ENCODE peak calls at places on chromosomes 12 and 14, in five cellular contexts. I is MM.1S, Z is GM12878, A is GM23248, C is IMR-90. J is an unnamed sample.
A peak's percentile ranks its signal among the peaks of the same experiment; 100 is the strongest.

GRCh38 chr12:47098099-47098498 is 18.3 kb upstream of the AMIGO2 start:
- DNase-seq in I (no peak), Z (no peak), A (no peak), C (no peak), J (no peak)

GRCh38 chr12:4701383-4701782 is 18.8 kb upstream of the GALNT8 start:
- DNase-seq in I (no peak), Z (no peak), A (no peak), C (peak; percentile 4), J (no peak)

GRCh38 chr14:33646692-33647260 is 304.1 kb downstream of the EGLN3 start:
- DNase-seq in I (no peak), Z (no peak), A (peak; percentile 72), C (peak; percentile 49), J (no peak)

GRCh38 chr12:50579757-50580267 is 75.0 kb downstream of the DIP2B start:
- DNase-seq in I (no peak), Z (peak; percentile 40), A (peak; percentile 84), C (peak; percentile 60), J (no peak)

GRCh38 chr14:72714094-72714493 is 179.8 kb downstream of the DPF3 start:
- DNase-seq in I (no peak), Z (peak; percentile 31), A (no peak), C (no peak), J (peak; percentile 42)

GRCh38 chr14:29755311-29756052 is 172.2 kb downstream of the PRKD1 start:
- DNase-seq in I (no peak), Z (no peak), A (no peak), C (no peak), J (no peak)

GRCh38 chr12:52798003-52798670 is 2.2 kb upstream of the KRT3 start:
- DNase-seq in I (no peak), Z (no peak), A (peak; percentile 89), C (peak; percentile 40), J (no peak)

GRCh38 chr14:32258574-32258973 is 55.5 kb upstream of the RNU6-8 start:
- DNase-seq in I (no peak), Z (no peak), A (peak; percentile 29), C (no peak), J (no peak)

GRCh38 chr12:122517877-122518276 is 8.9 kb downstream of the RSRC2 start:
- DNase-seq in I (no peak), Z (no peak), A (peak; percentile 94), C (peak; percentile 98), J (no peak)

GRCh38 chr14:51398898-51399297 is 158.9 kb downstream of the TMX1 start:
- DNase-seq in I (no peak), Z (no peak), A (peak; percentile 96), C (peak; percentile 97), J (no peak)
- H3K9ac ChIP-seq in I (no peak overlapping the region), Z (no peak overlapping the region), A (peak overlapping the region; percentile 69), C (peak overlapping the region; percentile 11), J (no peak overlapping the region)

GRCh38 chr12:32265920-32266319 is 133.4 kb upstream of the FGD4 start:
- DNase-seq in I (no peak), Z (no peak), A (peak; percentile 35), C (no peak), J (no peak)
- H3K9ac ChIP-seq in I (no peak overlapping the region), Z (no peak overlapping the region), A (no peak overlapping the region), C (no peak overlapping the region), J (no peak overlapping the region)

DNA sequence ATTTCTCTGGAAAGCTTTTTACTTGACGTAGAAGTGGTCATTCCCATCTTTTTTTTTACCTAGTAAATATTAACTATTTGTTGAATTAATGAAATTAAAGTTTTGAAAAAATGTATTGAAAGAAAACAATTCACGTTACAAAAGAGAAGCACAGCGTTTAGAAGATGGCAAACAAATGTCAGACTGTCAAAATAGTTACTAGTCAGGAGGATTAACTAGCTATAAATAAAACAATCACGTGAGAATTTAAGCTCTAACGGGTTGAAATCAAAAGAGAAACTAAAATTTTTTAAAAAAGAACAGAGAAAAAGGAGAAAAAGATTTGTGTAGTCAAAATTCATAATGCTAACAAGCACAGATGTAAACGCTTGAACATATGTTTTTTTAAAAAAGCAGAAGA is 26.4 kb downstream of the DDHD1 start:
- DNase-seq in I (peak; percentile 48), Z (no peak), A (peak; percentile 39), C (no peak), J (no peak)
- H3K9ac ChIP-seq in I (peak overlapping the region; percentile 41), Z (no peak overlapping the region), A (peak overlapping the region; percentile 78), C (no peak overlapping the region), J (no peak overlapping the region)

DNA sequence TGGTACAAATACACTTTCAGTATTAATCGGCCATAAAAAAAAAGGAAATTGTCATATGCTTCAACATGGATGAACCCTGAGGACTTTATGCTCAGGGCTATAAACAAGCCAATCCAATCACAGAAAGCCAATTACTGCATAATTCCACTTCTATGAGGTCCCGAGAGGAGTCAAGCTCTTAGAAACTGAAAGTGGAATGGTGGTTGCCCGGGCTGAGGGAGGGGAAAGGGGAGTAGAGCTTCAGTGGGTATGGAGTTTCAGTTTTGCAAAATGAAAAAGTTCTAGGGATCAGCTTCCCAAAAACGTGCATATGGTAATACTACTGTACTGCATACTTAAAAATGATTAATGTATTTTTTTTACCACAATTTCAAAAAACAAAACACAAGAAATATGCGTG is 52.0 kb downstream of the RNF34 start:
- DNase-seq in I (no peak), Z (no peak), A (peak; percentile 62), C (no peak), J (no peak)
- H3K9ac ChIP-seq in I (no peak overlapping the region), Z (no peak overlapping the region), A (peak overlapping the region; percentile 78), C (no peak overlapping the region), J (no peak overlapping the region)

DNA sequence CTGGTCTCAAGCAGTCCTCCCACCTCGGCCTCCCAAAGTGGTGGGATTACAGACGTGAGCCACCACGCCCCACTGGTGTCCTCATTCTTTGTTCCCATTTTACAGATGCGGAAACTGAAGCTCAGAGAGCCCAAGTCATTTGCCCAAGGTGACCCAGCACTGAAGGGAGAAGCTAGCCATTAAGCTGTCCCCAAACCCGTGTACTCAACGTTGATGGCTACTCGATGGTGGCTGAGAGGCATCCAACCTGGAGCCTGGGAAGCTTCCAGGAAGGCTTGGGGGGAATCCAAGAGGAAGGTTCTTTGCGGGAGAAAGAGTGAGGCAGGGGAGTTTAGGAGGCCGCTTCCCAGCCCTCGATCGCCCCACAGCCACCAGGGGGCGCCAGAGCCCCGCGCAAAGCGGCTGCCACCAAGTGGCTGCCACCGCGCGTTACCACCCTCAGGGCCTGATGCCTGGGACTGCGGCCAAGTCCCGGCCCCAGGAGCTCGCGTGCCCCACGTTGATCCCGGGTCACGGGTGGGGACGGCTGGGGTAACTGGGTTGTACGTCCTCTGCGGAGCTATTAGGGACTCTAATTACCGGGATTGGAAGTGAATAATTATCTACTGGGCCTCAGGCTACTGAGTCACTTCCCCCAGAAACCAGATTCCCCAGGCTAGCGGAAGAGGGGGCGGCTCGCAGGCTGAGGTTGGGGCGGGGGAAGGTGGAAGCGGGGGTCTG is 8.8 kb upstream of the SH2B3 start:
- DNase-seq in I (peak; percentile 52), Z (no peak), A (peak; percentile 86), C (peak; percentile 73), J (peak; percentile 84)
- H3K9ac ChIP-seq in I (no peak overlapping the region), Z (peak overlapping the region; percentile 55), A (peak overlapping the region; percentile 48), C (peak overlapping the region; percentile 78), J (peak overlapping the region; percentile 28)

GRCh38 chr12:11769723-11770514 is 120.4 kb downstream of the ETV6 start:
- DNase-seq in I (no peak), Z (no peak), A (no peak), C (no peak), J (peak; percentile 66)
- H3K9ac ChIP-seq in I (no peak overlapping the region), Z (no peak overlapping the region), A (no peak overlapping the region), C (no peak overlapping the region), J (no peak overlapping the region)

DNA sequence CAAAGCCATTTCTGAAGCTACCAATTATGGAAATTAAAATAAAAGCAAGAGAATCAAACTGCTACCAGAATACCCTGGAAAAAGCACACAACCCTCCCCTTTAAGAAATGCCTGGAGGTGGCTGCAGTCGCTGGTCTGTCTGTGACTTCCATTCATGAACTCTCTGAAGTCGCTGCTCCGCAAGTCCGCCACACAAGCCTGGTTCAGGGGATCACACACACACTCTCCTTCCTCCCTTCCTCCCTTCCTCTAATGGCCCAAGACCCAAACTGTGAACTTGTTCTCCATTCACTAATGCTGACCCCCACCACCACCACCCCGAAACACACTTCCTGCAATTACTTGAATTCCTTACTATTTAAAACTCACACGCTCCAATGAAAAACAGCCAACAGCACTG is 974 bp upstream of the LMO3 start:
- DNase-seq in I (no peak), Z (no peak), A (no peak), C (no peak), J (no peak)
- H3K9ac ChIP-seq in I (no peak overlapping the region), Z (no peak overlapping the region), A (peak overlapping the region; percentile 53), C (no peak overlapping the region), J (no peak overlapping the region)

GRCh38 chr14:21024668-21025373 is at the start of gene NDRG2:
- DNase-seq in I (peak; percentile 49), Z (no peak), A (peak; percentile 37), C (no peak), J (peak; percentile 82)
- H3K9ac ChIP-seq in I (peak within 1 kb of the TSS; percentile 34), Z (no peak within 1 kb of the TSS), A (no peak within 1 kb of the TSS), C (peak within 1 kb of the TSS; percentile 6), J (peak within 1 kb of the TSS; percentile 61)

J was measured in DND-41.